ENCODE peak calls at places on chromosome 12, in six cellular contexts. G, O, H, X, A and M are unnamed samples.

GRCh38 chr12:45833401-45833800 is 103.9 kb downstream of the ARID2 start:
- DNase-seq in G (no peak), O (no peak), H (no peak), X (no peak), A (no peak), M (no peak)

GRCh38 chr12:50573271-50573670 is 68.5 kb downstream of the DIP2B start:
- DNase-seq in G (no peak), O (no peak), H (no peak), X (no peak), A (no peak), M (no peak)

GRCh38 chr12:122656298-122656697 is 46.9 kb downstream of the HCAR2 start:
- DNase-seq in G (no peak), O (no peak), H (no peak), X (no peak), A (no peak), M (no peak)

GRCh38 chr12:52198454-52199215 is 6.8 kb upstream of the KRT80 start:
- DNase-seq in G (no peak), O (no peak), H (no peak), X (no peak), A (no peak), M (no peak)

GRCh38 chr12:14157129-14157747 is 175.8 kb upstream of the GRIN2B start:
- DNase-seq in G (no peak), O (no peak), H (no peak), X (no peak), A (no peak), M (no peak)

GRCh38 chr12:77062846-77063461 is 2.4 kb downstream of the E2F7 start:
- DNase-seq in G (no peak), O (peak; percentile 9), H (no peak), X (no peak), A (peak; percentile 54), M (no peak)

GRCh38 chr12:103799504-103800251 is 41.4 kb downstream of the NT5DC3 start:
- DNase-seq in G (peak; percentile 28), O (no peak), H (no peak), X (peak; percentile 19), A (no peak), M (no peak)

GRCh38 chr12:3316776-3317480 is 174.1 kb upstream of the PRMT8 start:
- DNase-seq in G (no peak), O (no peak), H (no peak), X (no peak), A (no peak), M (no peak)

GRCh38 chr12:15583804-15584203 is 205.4 kb downstream of the EPS8 start:
- DNase-seq in G (no peak), O (no peak), H (no peak), X (peak; percentile 16), A (no peak), M (no peak)

GRCh38 chr12:113157218-113157859 is 7.8 kb downstream of the CFAP73 start:
- DNase-seq in G (no peak), O (no peak), H (no peak), X (no peak), A (no peak), M (no peak)

GRCh38 chr12:106247731-106248176 is at the start of gene CKAP4:
- DNase-seq in G (peak; percentile 65), O (peak; percentile 69), H (peak; percentile 73), X (peak; percentile 77), A (peak; percentile 83), M (peak; percentile 65)

GRCh38 chr12:100688451-100688864 is 106.1 kb upstream of the ANO4 start:
- DNase-seq in G (no peak), O (no peak), H (no peak), X (no peak), A (no peak), M (no peak)

GRCh38 chr12:12428961-12429657 is 72.2 kb downstream of the BORCS5 start:
- DNase-seq in G (no peak), O (no peak), H (no peak), X (no peak), A (no peak), M (no peak)

GRCh38 chr12:52212701-52213540 is 20.1 kb upstream of the KRT7 start:
- DNase-seq in G (no peak), O (no peak), H (no peak), X (no peak), A (no peak), M (peak; percentile 1)

GRCh38 chr12:15423629-15424028 is 101.3 kb downstream of the PTPRO start:
- DNase-seq in G (no peak), O (no peak), H (no peak), X (no peak), A (no peak), M (no peak)

GRCh38 chr12:21912318-21912717 is 28.9 kb downstream of the ABCC9 start:
- DNase-seq in G (no peak), O (no peak), H (no peak), X (no peak), A (no peak), M (no peak)

GRCh38 chr12:92242917-92243316 is 97.3 kb upstream of the BTG1 start:
- DNase-seq in G (no peak), O (no peak), H (no peak), X (no peak), A (no peak), M (peak; percentile 15)

GRCh38 chr12:96219700-96220206 is 25.6 kb downstream of the ELK3 start:
- DNase-seq in G (peak; percentile 99), O (no peak), H (peak; percentile 87), X (no peak), A (no peak), M (peak; percentile 92)

GRCh38 chr12:57611810-57612710 is 825 bp downstream of the ARHGEF25 start:
- DNase-seq in G (no peak), O (no peak), H (no peak), X (peak; percentile 12), A (no peak), M (peak; percentile 72)

GRCh38 chr12:122457627-122458026 is 35.2 kb upstream of the CLIP1 start:
- DNase-seq in G (no peak), O (no peak), H (no peak), X (no peak), A (no peak), M (no peak)

GRCh38 chr12:101857043-101857558 is 20.3 kb upstream of the DRAM1 start:
- DNase-seq in G (no peak), O (no peak), H (no peak), X (no peak), A (no peak), M (no peak)

GRCh38 chr12:15276088-15276698 is 46.1 kb upstream of the PTPRO start:
- DNase-seq in G (peak; percentile 46), O (peak; percentile 43), H (no peak), X (peak; percentile 77), A (no peak), M (peak; percentile 66)

GRCh38 chr12:1716911-1717310 is 26.0 kb downstream of the ADIPOR2 start:
- DNase-seq in G (no peak), O (no peak), H (no peak), X (no peak), A (no peak), M (no peak)
- H3K4me1 ChIP-seq in G (peaks cover 9% of the 10 kb centered on the region), O (no peaks in the 10 kb centered on the region), H (peaks cover 4% of the 10 kb centered on the region), X (no peaks in the 10 kb centered on the region), A (peaks cover 75% of the 10 kb centered on the region), M (no peaks in the 10 kb centered on the region)

DNA sequence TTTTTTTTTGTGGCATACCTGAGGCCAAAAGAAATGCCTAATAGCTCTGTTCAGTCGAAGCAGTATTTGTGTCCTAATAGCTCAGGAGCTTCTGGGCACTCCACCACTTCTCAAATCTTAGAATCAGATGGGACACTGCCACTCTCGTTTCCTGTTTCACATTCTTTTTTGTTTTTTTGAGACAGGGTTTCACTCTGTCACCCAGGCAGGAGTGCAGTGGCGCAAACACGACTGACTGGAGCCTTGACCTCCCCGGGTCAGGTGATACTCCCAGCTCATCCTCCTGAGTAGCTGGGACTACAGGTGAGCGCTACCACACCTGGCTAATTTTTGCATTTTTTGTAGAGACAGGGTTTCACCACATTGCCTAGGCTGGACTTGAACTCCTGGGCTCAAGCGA is 52.7 kb downstream of the SPPL3 start:
- DNase-seq in G (no peak), O (no peak), H (no peak), X (no peak), A (no peak), M (no peak)
- H3K4me1 ChIP-seq in G (peaks cover 16% of the 10 kb centered on the region), O (peaks cover 4% of the 10 kb centered on the region), H (peaks cover 46% of the 10 kb centered on the region), X (no peaks in the 10 kb centered on the region), A (peaks cover 79% of the 10 kb centered on the region), M (peaks cover 18% of the 10 kb centered on the region)

DNA sequence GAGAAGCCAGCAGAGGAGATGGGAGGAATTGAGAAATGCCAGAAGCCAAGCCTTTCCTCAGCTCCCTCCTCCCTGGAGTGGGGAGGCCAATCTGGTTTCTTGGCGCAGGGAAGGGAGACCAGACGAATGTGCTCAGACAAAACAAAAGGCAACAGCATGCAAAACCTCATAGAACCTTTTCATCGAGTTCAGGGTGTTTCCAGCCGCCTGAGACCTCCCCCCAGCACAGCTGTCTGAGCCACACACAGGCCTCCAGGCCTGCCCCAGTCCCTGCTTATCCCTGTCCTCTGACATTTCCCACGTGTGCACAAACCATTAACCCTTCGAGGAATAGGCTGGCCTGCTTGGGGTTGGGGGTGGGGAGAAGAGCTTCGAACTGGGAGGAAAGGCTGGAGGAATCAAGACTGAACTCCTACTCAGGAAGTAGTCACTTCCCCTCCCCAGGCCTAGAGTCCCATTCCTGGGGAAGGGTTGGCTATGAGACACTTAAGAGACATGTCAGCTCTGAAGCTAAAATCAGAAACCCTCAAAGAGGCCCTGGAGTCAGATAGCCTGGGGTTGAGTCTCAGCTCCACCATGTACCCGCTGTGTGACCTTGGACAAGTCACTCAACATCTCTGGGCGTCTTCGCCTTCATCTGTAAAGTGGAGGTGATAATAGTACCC is 10.7 kb downstream of the TBX3 start:
- DNase-seq in G (no peak), O (peak; percentile 63), H (no peak), X (peak; percentile 78), A (no peak), M (no peak)
- H3K4me1 ChIP-seq in G (peaks cover 15% of the 10 kb centered on the region), O (peaks cover 6% of the 10 kb centered on the region), H (peaks cover under 1% of the 10 kb centered on the region), X (peaks cover 80% of the 10 kb centered on the region), A (peaks cover 16% of the 10 kb centered on the region), M (no peaks in the 10 kb centered on the region)

DNA sequence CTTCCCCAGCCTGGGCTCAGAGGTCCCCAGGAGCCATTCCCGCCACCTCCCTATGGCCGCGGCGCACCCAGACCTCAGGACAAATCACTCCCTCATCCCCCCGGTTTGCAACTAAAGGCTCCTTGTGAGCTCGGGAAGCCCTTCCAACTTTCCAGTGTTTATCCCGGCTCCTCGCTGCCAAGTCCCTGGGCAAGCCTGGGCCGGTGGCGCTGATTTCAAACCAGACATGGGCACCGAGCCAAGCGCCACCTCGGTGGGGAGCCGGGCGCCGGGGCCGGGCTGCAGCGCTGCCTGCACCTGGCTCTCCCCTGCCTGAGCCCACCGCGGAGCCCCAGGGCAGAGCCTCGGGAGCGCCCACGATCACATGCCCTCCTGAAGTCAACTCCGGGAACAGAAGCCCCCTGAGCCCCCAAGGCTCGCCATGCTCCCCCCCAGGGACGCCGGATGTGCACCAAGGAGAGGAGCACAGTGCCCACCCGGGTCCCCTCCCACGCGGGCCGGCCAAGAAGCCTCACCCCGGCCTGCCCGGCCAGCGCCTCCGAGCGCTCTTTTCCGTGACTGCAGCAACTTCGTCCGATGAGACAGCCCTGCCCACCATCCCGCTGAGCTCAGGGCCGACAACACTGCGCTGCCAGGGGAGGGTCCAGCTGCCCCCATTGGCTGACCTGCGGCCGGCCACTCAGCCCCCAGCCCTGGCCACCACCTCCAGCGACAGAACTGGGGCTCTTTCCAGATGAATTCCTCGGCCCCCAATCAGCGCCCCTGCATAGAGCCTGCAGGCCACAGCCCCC is 50.0 kb downstream of the NCOR2 start:
- DNase-seq in G (peak; percentile 59), O (peak; percentile 92), H (peak; percentile 71), X (no peak), A (peak; percentile 92), M (peak; percentile 91)
- H3K4me1 ChIP-seq in G (peaks cover 63% of the 10 kb centered on the region), O (peaks cover 41% of the 10 kb centered on the region), H (peaks cover 29% of the 10 kb centered on the region), X (peaks cover 20% of the 10 kb centered on the region), A (peaks cover 89% of the 10 kb centered on the region), M (peaks cover 36% of the 10 kb centered on the region)